ENCODE peak calls at places on chromosome 22, in ten cellular contexts. P, J, V, O, X, H, S, G, Q and N are unnamed samples.

GRCh38 chr22:24176040-24176439 is 5.2 kb upstream of the SUSD2 start:
- DNase-seq in P (no peak), J (peak; percentile 74), V (no peak), O (no peak), X (no peak), H (no peak), S (no peak), G (no peak), Q (no peak), N (no peak)

GRCh38 chr22:38569181-38569971 is 607 bp downstream of the DMC1 start:
- DNase-seq in P (peak; percentile 84), J (peak; percentile 72), V (peak; percentile 50), O (no peak), X (no peak), H (peak; percentile 34), S (no peak), G (no peak), Q (no peak), N (no peak)

GRCh38 chr22:26585104-26585790 is 4.7 kb downstream of the TPST2 start:
- DNase-seq in P (no peak), J (no peak), V (no peak), O (peak; percentile 74), X (no peak), H (peak; percentile 41), S (peak; percentile 22), G (peak; percentile 66), Q (peak; percentile 17), N (no peak)

GRCh38 chr22:30262917-30263741 is 3.5 kb downstream of the OSM start:
- DNase-seq in P (peak; percentile 80), J (peak; percentile 85), V (peak; percentile 74), O (peak; percentile 84), X (peak; percentile 85), H (peak; percentile 66), S (peak; percentile 67), G (peak; percentile 82), Q (peak; percentile 90), N (peak; percentile 74)

GRCh38 chr22:23193882-23194281 is 13.6 kb downstream of the BCR start:
- DNase-seq in P (no peak), J (peak; percentile 57), V (no peak), O (no peak), X (no peak), H (no peak), S (no peak), G (no peak), Q (no peak), N (no peak)

GRCh38 chr22:46054091-46054877 is 77.3 kb upstream of the WNT7B start:
- DNase-seq in P (peak; percentile 80), J (peak; percentile 92), V (peak; percentile 83), O (peak; percentile 88), X (peak; percentile 68), H (peak; percentile 84), S (no peak), G (peak; percentile 75), Q (peak; percentile 67), N (peak; percentile 58)

GRCh38 chr22:20247010-20247505 is 21.1 kb downstream of the RTN4R start:
- DNase-seq in P (no peak), J (no peak), V (no peak), O (no peak), X (no peak), H (no peak), S (no peak), G (no peak), Q (no peak), N (no peak)

GRCh38 chr22:37546436-37547248 is 13.6 kb upstream of the CDC42EP1 start:
- DNase-seq in P (no peak), J (peak; percentile 88), V (no peak), O (peak; percentile 85), X (peak; percentile 57), H (peak; percentile 86), S (no peak), G (peak; percentile 73), Q (no peak), N (no peak)

GRCh38 chr22:49097966-49098365 is 729.7 kb downstream of the BRD1 start:
- DNase-seq in P (no peak), J (peak; percentile 37), V (no peak), O (peak; percentile 46), X (no peak), H (no peak), S (no peak), G (peak; percentile 14), Q (no peak), N (no peak)

GRCh38 chr22:49099496-49100124 is 728.1 kb downstream of the BRD1 start:
- DNase-seq in P (no peak), J (peak; percentile 37), V (no peak), O (peak; percentile 87), X (no peak), H (no peak), S (peak; percentile 53), G (no peak), Q (no peak), N (no peak)

GRCh38 chr22:49100316-49100715 is 727.4 kb downstream of the BRD1 start:
- DNase-seq in P (no peak), J (peak; percentile 46), V (no peak), O (peak; percentile 34), X (no peak), H (no peak), S (no peak), G (no peak), Q (no peak), N (no peak)

GRCh38 chr22:49100764-49101163 is 726.9 kb downstream of the BRD1 start:
- DNase-seq in P (no peak), J (peak; percentile 37), V (no peak), O (peak; percentile 45), X (no peak), H (no peak), S (no peak), G (no peak), Q (no peak), N (no peak)

DNA sequence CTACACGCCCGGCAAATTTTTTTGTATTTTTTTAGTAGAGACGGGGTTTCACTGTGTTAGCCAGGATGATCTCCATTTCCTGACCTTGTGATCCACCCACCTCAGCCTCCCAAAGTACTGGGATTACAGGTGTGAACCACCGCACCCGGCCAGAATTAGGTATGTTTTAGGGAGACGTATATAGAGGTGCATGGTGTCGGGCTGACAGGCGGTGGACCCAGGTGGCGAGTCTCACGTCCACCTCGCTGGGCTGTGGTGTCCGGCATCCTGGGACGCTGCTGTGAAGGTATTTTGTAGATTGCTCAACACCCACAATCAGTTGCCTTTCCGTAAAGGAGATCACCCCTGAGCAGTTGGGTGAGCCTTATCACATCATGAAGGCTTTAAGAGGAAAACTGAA is 728.6 kb downstream of the BRD1 start:
- DNase-seq in P (no peak), J (peak; percentile 39), V (no peak), O (peak; percentile 6), X (no peak), H (no peak), S (no peak), G (no peak), Q (no peak), N (no peak)
- H3K9me3 ChIP-seq in P (no peaks in the 10 kb centered on the region), J (no peaks in the 10 kb centered on the region), V (no peaks in the 10 kb centered on the region), O (no peaks in the 10 kb centered on the region), X (no peaks in the 10 kb centered on the region), H (no peaks in the 10 kb centered on the region), S (no peaks in the 10 kb centered on the region), G (no peaks in the 10 kb centered on the region), Q (no peaks in the 10 kb centered on the region), N (no peaks in the 10 kb centered on the region)

GRCh38 chr22:42693055-42693762 is 27.5 kb downstream of the A4GALT start:
- DNase-seq in P (no peak), J (peak; percentile 75), V (peak; percentile 40), O (no peak), X (no peak), H (no peak), S (no peak), G (no peak), Q (no peak), N (no peak)

GRCh38 chr22:42693763-42694683 is 26.6 kb downstream of the A4GALT start:
- DNase-seq in P (no peak), J (peak; percentile 68), V (peak; percentile 33), O (no peak), X (no peak), H (no peak), S (no peak), G (no peak), Q (no peak), N (no peak)

GRCh38 chr22:42695294-42695693 is 25.4 kb downstream of the A4GALT start:
- DNase-seq in P (no peak), J (peak; percentile 56), V (peak; percentile 40), O (peak; percentile 83), X (no peak), H (no peak), S (no peak), G (no peak), Q (no peak), N (no peak)

GRCh38 chr22:42691440-42691839 is 29.2 kb downstream of the A4GALT start:
- DNase-seq in P (no peak), J (peak; percentile 74), V (peak; percentile 51), O (no peak), X (no peak), H (no peak), S (no peak), G (no peak), Q (no peak), N (no peak)

DNA sequence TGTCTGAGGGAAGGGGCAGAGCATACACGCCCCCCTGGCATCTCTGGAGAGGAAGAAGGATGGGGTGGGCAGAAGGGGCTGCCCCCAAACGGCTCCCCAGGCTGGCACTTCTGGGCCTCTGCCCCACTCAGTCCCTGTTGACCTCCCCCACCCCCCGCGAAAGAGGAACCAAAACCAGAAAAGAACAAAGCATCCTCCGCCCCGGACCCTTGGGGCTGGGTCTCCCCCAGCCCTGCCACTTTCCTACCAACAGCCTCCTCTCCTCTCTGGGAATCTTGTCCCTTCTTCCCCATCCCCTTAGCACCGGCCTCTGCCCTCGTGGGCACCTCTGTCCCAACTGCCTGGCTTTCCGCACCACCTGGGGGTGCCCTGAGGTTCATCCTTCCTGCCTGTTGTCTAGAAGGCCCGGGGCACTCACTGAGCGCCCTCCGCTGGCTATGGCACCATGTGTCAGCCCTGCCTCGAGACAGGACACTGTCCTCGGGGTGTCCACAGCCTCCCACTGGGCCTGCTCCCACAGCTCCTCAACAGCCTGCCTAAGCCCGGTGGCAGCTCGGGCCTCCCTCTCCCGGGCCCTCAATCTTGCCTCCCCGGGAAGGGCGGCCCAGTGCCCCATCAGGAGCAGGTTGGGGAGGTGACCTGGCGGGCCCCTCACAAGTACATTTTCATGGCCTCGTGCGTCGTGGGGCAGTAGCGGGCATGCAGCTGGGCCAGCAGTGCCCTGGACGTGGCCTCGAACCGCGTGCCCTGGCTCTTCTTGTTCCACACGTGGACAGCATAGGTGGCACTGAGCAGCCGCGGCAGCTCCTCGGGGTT is 28.2 kb downstream of the A4GALT start:
- DNase-seq in P (peak; percentile 72), J (peak; percentile 63), V (peak; percentile 56), O (no peak), X (no peak), H (no peak), S (peak; percentile 38), G (no peak), Q (no peak), N (no peak)
- H3K4me3 ChIP-seq in P (peak overlapping the region; percentile 49), J (no peak overlapping the region), V (no peak overlapping the region), O (no peak overlapping the region), X (no peak overlapping the region), H (no peak overlapping the region), S (no peak overlapping the region), G (no peak overlapping the region), Q (no peak overlapping the region), N (no peak overlapping the region)

GRCh38 chr22:31953251-31953650 is 8.9 kb downstream of the YWHAH start:
- DNase-seq in P (no peak), J (no peak), V (no peak), O (no peak), X (no peak), H (no peak), S (no peak), G (no peak), Q (no peak), N (no peak)
- H3K4me1 ChIP-seq in P (peaks cover 7% of the 10 kb centered on the region), J (peaks cover 10% of the 10 kb centered on the region), V (peaks cover 23% of the 10 kb centered on the region), O (peaks cover 17% of the 10 kb centered on the region), X (peaks cover 12% of the 10 kb centered on the region), H (peaks cover 15% of the 10 kb centered on the region), S (peaks cover 46% of the 10 kb centered on the region), G (peaks cover 73% of the 10 kb centered on the region), Q (peaks cover 8% of the 10 kb centered on the region), N (peaks cover 84% of the 10 kb centered on the region)

DNA sequence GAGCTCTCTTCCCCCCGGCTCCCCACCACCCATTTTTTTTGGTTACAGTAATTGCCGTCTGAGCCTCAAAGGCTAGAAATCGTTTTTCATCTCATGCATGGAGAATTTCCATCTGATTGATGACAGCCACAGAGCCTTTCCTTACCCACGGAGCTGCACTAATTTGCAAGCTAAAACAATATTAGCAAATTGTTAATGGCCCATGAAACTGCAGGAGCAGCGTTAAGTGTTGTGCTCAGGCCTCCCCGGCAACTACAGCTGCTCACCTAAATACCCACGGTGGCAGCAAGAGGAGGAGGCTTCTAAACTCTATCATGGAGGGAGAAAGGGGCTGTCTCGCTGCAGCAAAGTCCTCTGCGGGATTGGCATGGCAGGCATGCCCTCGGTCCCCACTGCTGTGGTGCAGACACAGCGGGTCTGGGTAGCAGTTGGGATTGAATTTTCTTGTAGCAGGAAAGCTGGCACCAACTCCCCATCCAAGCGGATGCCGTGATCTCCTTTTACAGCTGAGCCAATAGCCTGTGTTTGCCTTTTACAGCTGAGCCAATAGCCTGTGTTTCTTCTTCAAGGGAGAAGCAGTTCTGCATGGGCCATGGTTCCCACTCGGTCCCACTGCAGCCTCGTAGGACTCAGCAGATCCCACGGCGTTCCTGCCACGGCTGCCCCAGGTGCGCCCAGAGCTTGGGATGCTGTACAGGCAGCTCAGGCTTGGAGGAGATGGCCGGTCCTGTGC is 412.3 kb downstream of the BRD1 start:
- DNase-seq in P (no peak), J (peak; percentile 58), V (no peak), O (no peak), X (no peak), H (no peak), S (no peak), G (no peak), Q (no peak), N (no peak)
- H3K9me3 ChIP-seq in P (no peaks in the 10 kb centered on the region), J (no peaks in the 10 kb centered on the region), V (no peaks in the 10 kb centered on the region), O (no peaks in the 10 kb centered on the region), X (no peaks in the 10 kb centered on the region), H (no peaks in the 10 kb centered on the region), S (no peaks in the 10 kb centered on the region), G (no peaks in the 10 kb centered on the region), Q (no peaks in the 10 kb centered on the region), N (no peaks in the 10 kb centered on the region)